ENCODE peak calls at places on chromosomes 16 and 17, in five cellular contexts. One of them, this sample, is unnamed.

GRCh38 chr17:16887523-16888095 is 84.3 kb downstream of the TNFRSF13B start:
- DNase-seq in neuronal stem cell: no peak
- DNase-seq in trophoblast cell: no peak
- DNase-seq in H9: peak
- DNase-seq in mesenchymal stem cell: no peak
- DNase-seq in this sample: no peak

GRCh38 chr16:86306046-86306644 is 204.2 kb upstream of the FOXF1 start:
- DNase-seq in neuronal stem cell: no peak
- DNase-seq in trophoblast cell: no peak
- DNase-seq in H9: no peak
- DNase-seq in mesenchymal stem cell: peak
- DNase-seq in this sample: peak

GRCh38 chr17:40542562-40543411 is 22.5 kb downstream of the CCR7 start:
- DNase-seq in neuronal stem cell: no peak
- DNase-seq in trophoblast cell: no peak
- DNase-seq in H9: peak
- DNase-seq in mesenchymal stem cell: peak
- DNase-seq in this sample: peak

GRCh38 chr16:23491490-23492391 is 18.6 kb downstream of the GGA2 start:
- DNase-seq in neuronal stem cell: no peak
- DNase-seq in trophoblast cell: peak
- DNase-seq in H9: no peak
- DNase-seq in mesenchymal stem cell: no peak
- DNase-seq in this sample: peak

GRCh38 chr16:86566601-86566965 is at the start of gene FOXC2:
- DNase-seq in neuronal stem cell: peak
- DNase-seq in trophoblast cell: peak
- DNase-seq in H9: peak
- DNase-seq in mesenchymal stem cell: peak
- DNase-seq in this sample: peak

GRCh38 chr17:64216385-64217248 is 46.4 kb downstream of the TEX2 start:
- DNase-seq in neuronal stem cell: no peak
- DNase-seq in trophoblast cell: peak
- DNase-seq in H9: peak
- DNase-seq in mesenchymal stem cell: no peak
- DNase-seq in this sample: peak

GRCh38 chr17:4934173-4934979 is 2.3 kb downstream of the GP1BA start:
- DNase-seq in neuronal stem cell: no peak
- DNase-seq in trophoblast cell: peak
- DNase-seq in H9: peak
- DNase-seq in mesenchymal stem cell: peak
- DNase-seq in this sample: peak

GRCh38 chr17:48246623-48247022 is 139.1 kb downstream of the SNX11 start:
- DNase-seq in neuronal stem cell: no peak
- DNase-seq in trophoblast cell: peak
- DNase-seq in H9: no peak
- DNase-seq in mesenchymal stem cell: peak
- DNase-seq in this sample: peak

GRCh38 chr16:11138769-11139623 is 117.0 kb downstream of the SOCS1 start:
- DNase-seq in neuronal stem cell: no peak
- DNase-seq in trophoblast cell: peak
- DNase-seq in H9: peak
- DNase-seq in mesenchymal stem cell: peak
- DNase-seq in this sample: peak

GRCh38 chr17:56699186-56699895 is 105.8 kb downstream of the NOG start:
- DNase-seq in neuronal stem cell: peak
- DNase-seq in trophoblast cell: peak
- DNase-seq in H9: peak
- DNase-seq in mesenchymal stem cell: peak
- DNase-seq in this sample: peak

GRCh38 chr17:61862105-61862574 is 1.2 kb downstream of the BRIP1 start:
- DNase-seq in neuronal stem cell: no peak
- DNase-seq in trophoblast cell: peak
- DNase-seq in H9: no peak
- DNase-seq in mesenchymal stem cell: peak
- DNase-seq in this sample: peak

GRCh38 chr17:72479113-72479512 is 358.3 kb downstream of the SOX9 start:
- DNase-seq in neuronal stem cell: no peak
- DNase-seq in trophoblast cell: no peak
- DNase-seq in H9: no peak
- DNase-seq in mesenchymal stem cell: no peak
- DNase-seq in this sample: no peak

GRCh38 chr16:89732918-89733242 is 11.5 kb downstream of the ZNF276 start:
- DNase-seq in neuronal stem cell: no peak
- DNase-seq in trophoblast cell: no peak
- DNase-seq in H9: no peak
- DNase-seq in mesenchymal stem cell: no peak
- DNase-seq in this sample: no peak

GRCh38 chr17:30975042-30975820 is 4.4 kb downstream of the RNF135 start:
- DNase-seq in neuronal stem cell: no peak
- DNase-seq in trophoblast cell: no peak
- DNase-seq in H9: peak
- DNase-seq in mesenchymal stem cell: no peak
- DNase-seq in this sample: no peak

GRCh38 chr17:41048441-41048840 is 1.3 kb upstream of the KRTAP2-1 start:
- DNase-seq in neuronal stem cell: no peak
- DNase-seq in trophoblast cell: peak
- DNase-seq in H9: no peak
- DNase-seq in mesenchymal stem cell: peak
- DNase-seq in this sample: peak

GRCh38 chr17:67276075-67276474 is 31.1 kb upstream of the HELZ start:
- DNase-seq in neuronal stem cell: no peak
- DNase-seq in trophoblast cell: peak
- DNase-seq in H9: peak
- DNase-seq in mesenchymal stem cell: no peak
- DNase-seq in this sample: no peak

GRCh38 chr17:32747856-32748255 is 129.1 kb downstream of the MYO1D start:
- DNase-seq in neuronal stem cell: no peak
- DNase-seq in trophoblast cell: no peak
- DNase-seq in H9: no peak
- DNase-seq in mesenchymal stem cell: no peak
- DNase-seq in this sample: no peak

GRCh38 chr17:78759203-78759968 is 22.7 kb downstream of the CYTH1 start:
- DNase-seq in neuronal stem cell: no peak
- DNase-seq in trophoblast cell: peak
- DNase-seq in H9: no peak
- DNase-seq in mesenchymal stem cell: peak
- DNase-seq in this sample: peak

GRCh38 chr17:27294689-27295630 is 1.0 kb downstream of the WSB1 start:
- DNase-seq in neuronal stem cell: peak
- DNase-seq in trophoblast cell: peak
- DNase-seq in H9: peak
- DNase-seq in mesenchymal stem cell: peak
- DNase-seq in this sample: peak

GRCh38 chr16:66420396-66420795 is 6.7 kb upstream of the BEAN1 start:
- DNase-seq in neuronal stem cell: no peak
- DNase-seq in trophoblast cell: no peak
- DNase-seq in H9: no peak
- DNase-seq in mesenchymal stem cell: no peak
- DNase-seq in this sample: peak

GRCh38 chr17:58591455-58591854 is 77.0 kb upstream of the MTMR4 start:
- DNase-seq in neuronal stem cell: no peak
- DNase-seq in trophoblast cell: no peak
- DNase-seq in H9: no peak
- DNase-seq in mesenchymal stem cell: no peak
- DNase-seq in this sample: no peak

GRCh38 chr17:58587713-58588117 is 73.3 kb upstream of the MTMR4 start:
- DNase-seq in neuronal stem cell: peak
- DNase-seq in trophoblast cell: peak
- DNase-seq in H9: peak
- DNase-seq in mesenchymal stem cell: peak
- DNase-seq in this sample: peak

GRCh38 chr17:58586009-58586408 is 71.6 kb upstream of the MTMR4 start:
- DNase-seq in neuronal stem cell: no peak
- DNase-seq in trophoblast cell: no peak
- DNase-seq in H9: no peak
- DNase-seq in mesenchymal stem cell: no peak
- DNase-seq in this sample: no peak

GRCh38 chr17:58593121-58593520 is 78.7 kb upstream of the MTMR4 start:
- DNase-seq in neuronal stem cell: no peak
- DNase-seq in trophoblast cell: peak
- DNase-seq in H9: no peak
- DNase-seq in mesenchymal stem cell: no peak
- DNase-seq in this sample: no peak

DNA sequence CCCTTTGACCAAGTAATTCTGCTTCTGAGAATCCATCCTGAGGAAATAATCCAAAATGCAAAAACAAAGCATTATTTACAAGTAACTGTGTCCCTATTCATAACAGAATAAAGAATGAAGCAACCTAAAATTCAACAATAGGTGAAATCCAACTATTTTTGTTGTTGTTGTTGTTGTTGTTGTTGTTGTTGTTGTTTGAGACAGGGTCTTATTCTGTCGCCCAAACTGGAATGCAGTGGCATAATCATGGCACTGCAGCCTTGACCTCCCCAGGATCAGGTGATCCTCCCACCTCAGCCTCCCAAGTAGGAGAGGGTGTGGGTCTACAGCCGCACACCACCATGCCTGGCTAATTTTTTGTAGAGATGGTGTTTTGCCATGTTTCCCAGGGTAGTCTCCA is 75.9 kb upstream of the MTMR4 start:
- DNase-seq in neuronal stem cell: no peak
- DNase-seq in trophoblast cell: no peak
- DNase-seq in H9: no peak
- DNase-seq in mesenchymal stem cell: no peak
- DNase-seq in this sample: no peak
- H4K91ac ChIP-seq in neuronal stem cell: no peak
- H4K91ac ChIP-seq in trophoblast cell: no peak
- H4K91ac ChIP-seq in H9: no peak
- H4K91ac ChIP-seq in mesenchymal stem cell: no peak
- H4K91ac ChIP-seq in this sample: no peak

DNA sequence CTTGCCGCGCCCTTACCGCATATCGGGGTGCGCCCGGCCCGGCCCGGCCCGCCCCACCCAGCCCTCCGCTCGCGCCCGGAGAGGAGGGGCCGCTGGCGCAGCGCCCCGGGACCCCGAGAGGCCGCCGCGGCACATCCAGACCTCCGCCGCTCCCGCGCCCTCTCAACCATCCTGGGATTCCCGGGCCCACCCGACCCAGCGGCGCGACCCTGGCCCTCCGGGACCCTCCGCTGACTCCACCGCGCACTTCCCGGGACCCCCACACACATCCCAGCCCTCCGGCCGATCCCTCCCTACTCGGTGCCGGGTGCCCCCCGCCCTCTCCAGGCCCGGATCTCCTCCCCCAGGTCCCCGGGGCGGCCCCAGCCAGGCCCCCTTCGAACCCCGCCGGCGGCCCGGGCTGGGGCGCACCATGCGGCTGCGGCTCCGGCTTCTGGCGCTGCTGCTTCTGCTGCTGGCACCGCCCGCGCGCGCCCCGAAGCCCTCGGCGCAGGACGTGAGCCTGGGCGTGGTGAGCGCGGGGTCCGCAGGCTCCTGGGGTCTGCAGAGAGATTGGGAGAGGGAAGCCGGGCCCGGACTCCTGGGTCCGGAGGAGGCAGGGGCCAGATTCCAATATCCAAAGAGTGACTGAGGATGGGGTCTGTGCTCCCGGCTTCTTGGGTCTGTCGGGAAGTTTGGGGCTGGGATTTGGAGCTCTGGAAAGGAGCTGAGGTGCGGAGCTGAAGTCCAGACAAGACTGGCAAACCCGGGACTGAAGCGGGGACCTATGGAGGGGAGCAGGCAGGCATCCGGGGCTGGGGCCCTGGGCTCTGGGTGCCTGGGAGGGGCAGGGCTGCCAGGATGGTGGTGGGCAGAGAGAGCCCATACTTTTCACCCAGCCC is at the start of gene MMP25:
- DNase-seq in neuronal stem cell: no peak
- DNase-seq in trophoblast cell: no peak
- DNase-seq in H9: no peak
- DNase-seq in mesenchymal stem cell: no peak
- DNase-seq in this sample: no peak
- H4K91ac ChIP-seq in neuronal stem cell: no peak
- H4K91ac ChIP-seq in trophoblast cell: no peak
- H4K91ac ChIP-seq in H9: no peak
- H4K91ac ChIP-seq in mesenchymal stem cell: no peak
- H4K91ac ChIP-seq in this sample: no peak

GRCh38 chr17:82602487-82602886 is 45.8 kb downstream of the WDR45B start:
- DNase-seq in neuronal stem cell: no peak
- DNase-seq in trophoblast cell: no peak
- DNase-seq in H9: no peak
- DNase-seq in mesenchymal stem cell: no peak
- DNase-seq in this sample: no peak

GRCh38 chr17:82599674-82600661 is 48.3 kb downstream of the WDR45B start:
- DNase-seq in neuronal stem cell: no peak
- DNase-seq in trophoblast cell: no peak
- DNase-seq in H9: no peak
- DNase-seq in mesenchymal stem cell: no peak
- DNase-seq in this sample: no peak

GRCh38 chr17:82601447-82602000 is 46.7 kb downstream of the WDR45B start:
- DNase-seq in neuronal stem cell: no peak
- DNase-seq in trophoblast cell: no peak
- DNase-seq in H9: no peak
- DNase-seq in mesenchymal stem cell: no peak
- DNase-seq in this sample: no peak

GRCh38 chr17:82602986-82603385 is 45.3 kb downstream of the WDR45B start:
- DNase-seq in neuronal stem cell: no peak
- DNase-seq in trophoblast cell: no peak
- DNase-seq in H9: no peak
- DNase-seq in mesenchymal stem cell: no peak
- DNase-seq in this sample: peak

GRCh38 chr17:82600731-82601446 is 47.4 kb downstream of the WDR45B start:
- DNase-seq in neuronal stem cell: no peak
- DNase-seq in trophoblast cell: no peak
- DNase-seq in H9: no peak
- DNase-seq in mesenchymal stem cell: no peak
- DNase-seq in this sample: no peak
- H4K91ac ChIP-seq in neuronal stem cell: no peak
- H4K91ac ChIP-seq in trophoblast cell: no peak
- H4K91ac ChIP-seq in H9: no peak
- H4K91ac ChIP-seq in mesenchymal stem cell: no peak
- H4K91ac ChIP-seq in this sample: no peak

DNA sequence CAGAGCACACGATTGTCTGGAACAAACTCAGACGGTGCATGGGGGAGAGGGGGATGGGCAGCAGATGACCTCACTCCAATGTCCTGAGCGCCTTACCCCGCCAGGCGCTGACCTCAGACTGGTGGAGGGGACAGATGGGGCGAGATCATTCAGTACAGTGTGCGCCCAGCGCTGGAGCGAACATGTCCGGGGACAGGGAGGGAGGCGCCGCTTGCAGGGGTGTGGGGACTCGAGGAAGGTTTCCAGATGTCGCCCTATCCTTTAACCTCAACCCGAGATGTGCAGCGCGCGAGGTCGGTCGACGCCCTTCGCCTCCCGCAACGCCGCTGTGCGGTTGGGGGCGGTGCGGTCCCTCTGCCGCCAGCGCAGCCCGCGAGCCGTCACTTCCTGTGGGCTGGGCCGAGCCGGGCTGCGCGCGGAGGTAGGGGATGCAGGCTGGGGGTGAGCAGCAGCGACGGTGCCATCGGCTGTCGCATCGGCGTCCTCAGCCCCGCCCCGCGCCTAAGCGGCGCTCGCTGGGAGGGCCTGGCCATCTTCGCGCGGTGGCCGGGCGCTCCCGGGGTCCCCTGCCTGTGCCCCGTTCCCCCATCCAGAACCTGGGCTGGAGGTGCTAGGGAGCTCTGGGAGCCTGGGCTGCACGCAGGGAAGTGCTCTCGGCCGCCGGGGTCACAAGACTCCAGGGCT is 5.3 kb upstream of the CDR2L start:
- DNase-seq in neuronal stem cell: peak
- DNase-seq in trophoblast cell: peak
- DNase-seq in H9: peak
- DNase-seq in mesenchymal stem cell: peak
- DNase-seq in this sample: peak
- H4K91ac ChIP-seq in neuronal stem cell: no peak
- H4K91ac ChIP-seq in trophoblast cell: peak
- H4K91ac ChIP-seq in H9: no peak
- H4K91ac ChIP-seq in mesenchymal stem cell: peak
- H4K91ac ChIP-seq in this sample: peak

GRCh38 chr17:356671-357434 is 4.2 kb upstream of the RPH3AL start:
- DNase-seq in neuronal stem cell: no peak
- DNase-seq in trophoblast cell: no peak
- DNase-seq in H9: no peak
- DNase-seq in mesenchymal stem cell: no peak
- DNase-seq in this sample: no peak
- H4K91ac ChIP-seq in neuronal stem cell: no peak
- H4K91ac ChIP-seq in trophoblast cell: no peak
- H4K91ac ChIP-seq in H9: no peak
- H4K91ac ChIP-seq in mesenchymal stem cell: peak
- H4K91ac ChIP-seq in this sample: no peak

This sample was measured in IMR-90.